ENCODE peak calls at places on chromosomes 7 and 10, in nine cellular contexts. One of them, this sample, is unnamed.

GRCh38 chr10:114413398-114413797 is 9.1 kb upstream of the AFAP1L2 start:
- DNase-seq in kidney epithelial cell: peak; percentile 68
- DNase-seq in psoas muscle: no peak
- DNase-seq in left ventricle myocardium inferior: peak; percentile 54
- DNase-seq in CD8-positive, alpha-beta T cell: no peak
- DNase-seq in IMR-90: no peak
- DNase-seq in right lobe of liver: no peak
- DNase-seq in OCI-LY7: no peak
- DNase-seq in aorta: peak; percentile 87
- DNase-seq in this sample: peak; percentile 21

GRCh38 chr10:58041901-58042300 is 225.8 kb downstream of the IPMK start:
- DNase-seq in kidney epithelial cell: no peak
- DNase-seq in psoas muscle: no peak
- DNase-seq in left ventricle myocardium inferior: no peak
- DNase-seq in CD8-positive, alpha-beta T cell: no peak
- DNase-seq in IMR-90: no peak
- DNase-seq in right lobe of liver: no peak
- DNase-seq in OCI-LY7: no peak
- DNase-seq in aorta: no peak
- DNase-seq in this sample: no peak

GRCh38 chr7:152760384-152761115 is 998 bp downstream of the ACTR3B start:
- DNase-seq in kidney epithelial cell: no peak
- DNase-seq in psoas muscle: no peak
- DNase-seq in left ventricle myocardium inferior: no peak
- DNase-seq in CD8-positive, alpha-beta T cell: no peak
- DNase-seq in IMR-90: peak; percentile 24
- DNase-seq in right lobe of liver: no peak
- DNase-seq in OCI-LY7: no peak
- DNase-seq in aorta: no peak
- DNase-seq in this sample: peak; percentile 37

GRCh38 chr7:91288208-91288824 is 24.1 kb downstream of the FZD1 start:
- DNase-seq in kidney epithelial cell: no peak
- DNase-seq in psoas muscle: no peak
- DNase-seq in left ventricle myocardium inferior: peak; percentile 29
- DNase-seq in CD8-positive, alpha-beta T cell: no peak
- DNase-seq in IMR-90: no peak
- DNase-seq in right lobe of liver: no peak
- DNase-seq in OCI-LY7: peak; percentile 35
- DNase-seq in aorta: no peak
- DNase-seq in this sample: peak; percentile 32

GRCh38 chr10:35335718-35336083 is 608 bp upstream of the CCNY start:
- DNase-seq in kidney epithelial cell: no peak
- DNase-seq in psoas muscle: peak; percentile 57
- DNase-seq in left ventricle myocardium inferior: no peak
- DNase-seq in CD8-positive, alpha-beta T cell: peak; percentile 16
- DNase-seq in IMR-90: no peak
- DNase-seq in right lobe of liver: no peak
- DNase-seq in OCI-LY7: peak; percentile 43
- DNase-seq in aorta: no peak
- DNase-seq in this sample: peak; percentile 30

GRCh38 chr10:19328582-19328981 is 280.0 kb downstream of the MALRD1 start:
- DNase-seq in kidney epithelial cell: no peak
- DNase-seq in psoas muscle: no peak
- DNase-seq in left ventricle myocardium inferior: no peak
- DNase-seq in CD8-positive, alpha-beta T cell: no peak
- DNase-seq in IMR-90: no peak
- DNase-seq in right lobe of liver: no peak
- DNase-seq in OCI-LY7: no peak
- DNase-seq in aorta: no peak
- DNase-seq in this sample: no peak

GRCh38 chr7:131329176-131329570 is 1.5 kb downstream of the MKLN1 start:
- DNase-seq in kidney epithelial cell: no peak
- DNase-seq in psoas muscle: no peak
- DNase-seq in left ventricle myocardium inferior: no peak
- DNase-seq in CD8-positive, alpha-beta T cell: no peak
- DNase-seq in IMR-90: no peak
- DNase-seq in right lobe of liver: peak; percentile 73
- DNase-seq in OCI-LY7: no peak
- DNase-seq in aorta: no peak
- DNase-seq in this sample: peak; percentile 37

GRCh38 chr10:71795248-71795647 is 21.9 kb upstream of the VSIR start:
- DNase-seq in kidney epithelial cell: no peak
- DNase-seq in psoas muscle: peak; percentile 44
- DNase-seq in left ventricle myocardium inferior: no peak
- DNase-seq in CD8-positive, alpha-beta T cell: no peak
- DNase-seq in IMR-90: peak; percentile 23
- DNase-seq in right lobe of liver: no peak
- DNase-seq in OCI-LY7: peak; percentile 31
- DNase-seq in aorta: no peak
- DNase-seq in this sample: peak; percentile 49

GRCh38 chr7:738241-738640 is 11.2 kb upstream of the PRKAR1B start:
- DNase-seq in kidney epithelial cell: no peak
- DNase-seq in psoas muscle: no peak
- DNase-seq in left ventricle myocardium inferior: no peak
- DNase-seq in CD8-positive, alpha-beta T cell: no peak
- DNase-seq in IMR-90: no peak
- DNase-seq in right lobe of liver: no peak
- DNase-seq in OCI-LY7: no peak
- DNase-seq in aorta: no peak
- DNase-seq in this sample: no peak

GRCh38 chr10:66180651-66181318 is 745.1 kb upstream of the LRRTM3 start:
- DNase-seq in kidney epithelial cell: peak; percentile 19
- DNase-seq in psoas muscle: no peak
- DNase-seq in left ventricle myocardium inferior: no peak
- DNase-seq in CD8-positive, alpha-beta T cell: no peak
- DNase-seq in IMR-90: peak; percentile 52
- DNase-seq in right lobe of liver: no peak
- DNase-seq in OCI-LY7: peak; percentile 70
- DNase-seq in aorta: no peak
- DNase-seq in this sample: peak; percentile 64

GRCh38 chr10:109018892-109019507 is 904.3 kb downstream of the XPNPEP1 start:
- DNase-seq in kidney epithelial cell: no peak
- DNase-seq in psoas muscle: no peak
- DNase-seq in left ventricle myocardium inferior: no peak
- DNase-seq in CD8-positive, alpha-beta T cell: no peak
- DNase-seq in IMR-90: no peak
- DNase-seq in right lobe of liver: no peak
- DNase-seq in OCI-LY7: peak; percentile 4
- DNase-seq in aorta: no peak
- DNase-seq in this sample: peak; percentile 65

GRCh38 chr10:86400705-86401587 is 34.4 kb upstream of the GRID1 start:
- DNase-seq in kidney epithelial cell: no peak
- DNase-seq in psoas muscle: peak; percentile 77
- DNase-seq in left ventricle myocardium inferior: peak; percentile 40
- DNase-seq in CD8-positive, alpha-beta T cell: peak; percentile 71
- DNase-seq in IMR-90: no peak
- DNase-seq in right lobe of liver: peak; percentile 80
- DNase-seq in OCI-LY7: peak; percentile 59
- DNase-seq in aorta: peak; percentile 88
- DNase-seq in this sample: peak; percentile 72

GRCh38 chr10:19730848-19731247 is 85.4 kb upstream of the PLXDC2 start:
- DNase-seq in kidney epithelial cell: no peak
- DNase-seq in psoas muscle: no peak
- DNase-seq in left ventricle myocardium inferior: no peak
- DNase-seq in CD8-positive, alpha-beta T cell: no peak
- DNase-seq in IMR-90: peak; percentile 45
- DNase-seq in right lobe of liver: no peak
- DNase-seq in OCI-LY7: no peak
- DNase-seq in aorta: no peak
- DNase-seq in this sample: peak; percentile 21

GRCh38 chr7:41869596-41869995 is 166.7 kb upstream of the INHBA start:
- DNase-seq in kidney epithelial cell: no peak
- DNase-seq in psoas muscle: no peak
- DNase-seq in left ventricle myocardium inferior: no peak
- DNase-seq in CD8-positive, alpha-beta T cell: no peak
- DNase-seq in IMR-90: peak; percentile 47
- DNase-seq in right lobe of liver: no peak
- DNase-seq in OCI-LY7: no peak
- DNase-seq in aorta: no peak
- DNase-seq in this sample: peak; percentile 60

GRCh38 chr10:33381897-33382578 is 47.6 kb upstream of the NRP1 start:
- DNase-seq in kidney epithelial cell: no peak
- DNase-seq in psoas muscle: no peak
- DNase-seq in left ventricle myocardium inferior: no peak
- DNase-seq in CD8-positive, alpha-beta T cell: no peak
- DNase-seq in IMR-90: peak; percentile 86
- DNase-seq in right lobe of liver: no peak
- DNase-seq in OCI-LY7: no peak
- DNase-seq in aorta: no peak
- DNase-seq in this sample: peak; percentile 95

GRCh38 chr10:113704637-113705343 is 25.1 kb downstream of the CASP7 start:
- DNase-seq in kidney epithelial cell: no peak
- DNase-seq in psoas muscle: no peak
- DNase-seq in left ventricle myocardium inferior: no peak
- DNase-seq in CD8-positive, alpha-beta T cell: no peak
- DNase-seq in IMR-90: peak; percentile 60
- DNase-seq in right lobe of liver: no peak
- DNase-seq in OCI-LY7: peak; percentile 54
- DNase-seq in aorta: no peak
- DNase-seq in this sample: peak; percentile 67

GRCh38 chr10:121080324-121080807 is 229.2 kb downstream of the WDR11 start:
- DNase-seq in kidney epithelial cell: no peak
- DNase-seq in psoas muscle: peak; percentile 52
- DNase-seq in left ventricle myocardium inferior: peak; percentile 45
- DNase-seq in CD8-positive, alpha-beta T cell: no peak
- DNase-seq in IMR-90: no peak
- DNase-seq in right lobe of liver: no peak
- DNase-seq in OCI-LY7: no peak
- DNase-seq in aorta: no peak
- DNase-seq in this sample: no peak

GRCh38 chr7:51127618-51127904 is 189.0 kb downstream of the COBL start:
- DNase-seq in kidney epithelial cell: no peak
- DNase-seq in psoas muscle: no peak
- DNase-seq in left ventricle myocardium inferior: no peak
- DNase-seq in CD8-positive, alpha-beta T cell: no peak
- DNase-seq in IMR-90: no peak
- DNase-seq in right lobe of liver: no peak
- DNase-seq in OCI-LY7: no peak
- DNase-seq in aorta: no peak
- DNase-seq in this sample: no peak

GRCh38 chr10:28072573-28072972 is 73.7 kb upstream of the ODAD2 start:
- DNase-seq in kidney epithelial cell: no peak
- DNase-seq in psoas muscle: no peak
- DNase-seq in left ventricle myocardium inferior: no peak
- DNase-seq in CD8-positive, alpha-beta T cell: no peak
- DNase-seq in IMR-90: peak; percentile 18
- DNase-seq in right lobe of liver: no peak
- DNase-seq in OCI-LY7: no peak
- DNase-seq in aorta: no peak
- DNase-seq in this sample: peak; percentile 38

GRCh38 chr10:3116508-3117100 is 49.3 kb downstream of the PFKP start:
- DNase-seq in kidney epithelial cell: no peak
- DNase-seq in psoas muscle: no peak
- DNase-seq in left ventricle myocardium inferior: no peak
- DNase-seq in CD8-positive, alpha-beta T cell: no peak
- DNase-seq in IMR-90: no peak
- DNase-seq in right lobe of liver: no peak
- DNase-seq in OCI-LY7: no peak
- DNase-seq in aorta: no peak
- DNase-seq in this sample: no peak

GRCh38 chr7:27129729-27130539 is 623 bp downstream of the HOXA4 start:
- DNase-seq in kidney epithelial cell: no peak
- DNase-seq in psoas muscle: peak; percentile 82
- DNase-seq in left ventricle myocardium inferior: no peak
- DNase-seq in CD8-positive, alpha-beta T cell: no peak
- DNase-seq in IMR-90: no peak
- DNase-seq in right lobe of liver: no peak
- DNase-seq in OCI-LY7: no peak
- DNase-seq in aorta: peak; percentile 84
- DNase-seq in this sample: peak; percentile 74

GRCh38 chr10:19832624-19833507 is 16.6 kb downstream of the PLXDC2 start:
- DNase-seq in kidney epithelial cell: no peak
- DNase-seq in psoas muscle: no peak
- DNase-seq in left ventricle myocardium inferior: no peak
- DNase-seq in CD8-positive, alpha-beta T cell: no peak
- DNase-seq in IMR-90: no peak
- DNase-seq in right lobe of liver: no peak
- DNase-seq in OCI-LY7: no peak
- DNase-seq in aorta: no peak
- DNase-seq in this sample: no peak

GRCh38 chr7:64992971-64993370 is 2.1 kb upstream of the ZNF117 start:
- DNase-seq in kidney epithelial cell: no peak
- DNase-seq in psoas muscle: no peak
- DNase-seq in left ventricle myocardium inferior: no peak
- DNase-seq in CD8-positive, alpha-beta T cell: no peak
- DNase-seq in IMR-90: no peak
- DNase-seq in right lobe of liver: no peak
- DNase-seq in OCI-LY7: no peak
- DNase-seq in aorta: no peak
- DNase-seq in this sample: peak; percentile 26
- H3K36me3 ChIP-seq in kidney epithelial cell: no peaks in the 10 kb centered on the region
- H3K36me3 ChIP-seq in psoas muscle: no peaks in the 10 kb centered on the region
- H3K36me3 ChIP-seq in left ventricle myocardium inferior: peaks cover 38% of the 10 kb centered on the region
- H3K36me3 ChIP-seq in CD8-positive, alpha-beta T cell: no peaks in the 10 kb centered on the region
- H3K36me3 ChIP-seq in IMR-90: peaks cover 23% of the 10 kb centered on the region
- H3K36me3 ChIP-seq in right lobe of liver: no peaks in the 10 kb centered on the region
- H3K36me3 ChIP-seq in OCI-LY7: peaks cover 71% of the 10 kb centered on the region
- H3K36me3 ChIP-seq in aorta: peaks cover 3% of the 10 kb centered on the region
- H3K36me3 ChIP-seq in this sample: no peaks in the 10 kb centered on the region

DNA sequence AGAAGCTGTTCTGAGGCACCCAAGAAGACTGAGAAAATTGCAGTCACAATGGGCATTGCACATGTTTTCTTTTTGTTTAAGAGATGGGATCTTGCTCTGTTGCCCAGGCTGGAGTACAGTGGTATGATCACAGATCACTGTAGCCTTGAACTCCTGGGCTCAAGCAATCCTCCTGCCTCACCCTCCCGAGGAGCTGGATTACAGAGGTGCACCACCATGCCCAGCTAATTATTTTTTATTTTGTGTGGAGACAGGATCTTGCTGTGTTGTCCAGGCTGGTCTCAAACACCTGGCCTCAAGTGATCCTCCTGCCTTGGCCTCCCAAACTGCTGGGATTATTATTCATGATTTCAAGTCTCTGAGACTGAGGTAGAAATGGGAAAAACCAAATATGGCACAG is 168.7 kb downstream of the PIP4K2A start:
- DNase-seq in kidney epithelial cell: no peak
- DNase-seq in psoas muscle: no peak
- DNase-seq in left ventricle myocardium inferior: no peak
- DNase-seq in CD8-positive, alpha-beta T cell: no peak
- DNase-seq in IMR-90: no peak
- DNase-seq in right lobe of liver: no peak
- DNase-seq in OCI-LY7: no peak
- DNase-seq in aorta: no peak
- DNase-seq in this sample: no peak
- H3K36me3 ChIP-seq in kidney epithelial cell: peaks cover 2% of the 10 kb centered on the region
- H3K36me3 ChIP-seq in psoas muscle: peaks cover 3% of the 10 kb centered on the region
- H3K36me3 ChIP-seq in left ventricle myocardium inferior: peaks cover 41% of the 10 kb centered on the region
- H3K36me3 ChIP-seq in CD8-positive, alpha-beta T cell: peaks cover 59% of the 10 kb centered on the region
- H3K36me3 ChIP-seq in IMR-90: peaks cover 34% of the 10 kb centered on the region
- H3K36me3 ChIP-seq in right lobe of liver: no peaks in the 10 kb centered on the region
- H3K36me3 ChIP-seq in OCI-LY7: peaks cover 24% of the 10 kb centered on the region
- H3K36me3 ChIP-seq in aorta: peaks cover 5% of the 10 kb centered on the region
- H3K36me3 ChIP-seq in this sample: peaks cover 9% of the 10 kb centered on the region

GRCh38 chr7:76343931-76344321 is 14.9 kb downstream of the YWHAG start:
- DNase-seq in kidney epithelial cell: no peak
- DNase-seq in psoas muscle: no peak
- DNase-seq in left ventricle myocardium inferior: no peak
- DNase-seq in CD8-positive, alpha-beta T cell: no peak
- DNase-seq in IMR-90: no peak
- DNase-seq in right lobe of liver: no peak
- DNase-seq in OCI-LY7: no peak
- DNase-seq in aorta: no peak
- DNase-seq in this sample: no peak
- H3K36me3 ChIP-seq in kidney epithelial cell: peaks cover 4% of the 10 kb centered on the region
- H3K36me3 ChIP-seq in psoas muscle: peaks cover 65% of the 10 kb centered on the region
- H3K36me3 ChIP-seq in left ventricle myocardium inferior: peaks cover 72% of the 10 kb centered on the region
- H3K36me3 ChIP-seq in CD8-positive, alpha-beta T cell: peaks cover 6% of the 10 kb centered on the region
- H3K36me3 ChIP-seq in IMR-90: peaks cover 48% of the 10 kb centered on the region
- H3K36me3 ChIP-seq in right lobe of liver: peaks cover 16% of the 10 kb centered on the region
- H3K36me3 ChIP-seq in OCI-LY7: peaks cover 100% of the 10 kb centered on the region
- H3K36me3 ChIP-seq in aorta: no peaks in the 10 kb centered on the region
- H3K36me3 ChIP-seq in this sample: peaks cover 59% of the 10 kb centered on the region

GRCh38 chr7:8022628-8023027 is 54.0 kb downstream of the GLCCI1 start:
- DNase-seq in kidney epithelial cell: no peak
- DNase-seq in psoas muscle: no peak
- DNase-seq in left ventricle myocardium inferior: no peak
- DNase-seq in CD8-positive, alpha-beta T cell: no peak
- DNase-seq in IMR-90: no peak
- DNase-seq in right lobe of liver: no peak
- DNase-seq in OCI-LY7: no peak
- DNase-seq in aorta: no peak
- DNase-seq in this sample: no peak
- H3K36me3 ChIP-seq in kidney epithelial cell: no peaks in the 10 kb centered on the region
- H3K36me3 ChIP-seq in psoas muscle: peaks cover 19% of the 10 kb centered on the region
- H3K36me3 ChIP-seq in left ventricle myocardium inferior: peaks cover 31% of the 10 kb centered on the region
- H3K36me3 ChIP-seq in CD8-positive, alpha-beta T cell: peaks cover 5% of the 10 kb centered on the region
- H3K36me3 ChIP-seq in IMR-90: peaks cover 10% of the 10 kb centered on the region
- H3K36me3 ChIP-seq in right lobe of liver: no peaks in the 10 kb centered on the region
- H3K36me3 ChIP-seq in OCI-LY7: peaks cover 76% of the 10 kb centered on the region
- H3K36me3 ChIP-seq in aorta: no peaks in the 10 kb centered on the region
- H3K36me3 ChIP-seq in this sample: peaks cover 15% of the 10 kb centered on the region